ENCODE peak calls at places on chromosomes 4 and X, in four cellular contexts. N is MCF 10A, W is H9, X is heart right ventricle. U is an unnamed sample.

GRCh38 chr4:69860007-69860406 is at the start of gene SULT1E1:
- DNase-seq in N (peak), X (no peak), W (no peak), U (no peak)

GRCh38 chrX:38854305-38854704 is 53.0 kb downstream of the MID1IP1 start:
- DNase-seq in W (no peak), X (no peak), N (no peak), U (no peak)

GRCh38 chr4:186227744-186228513 is 622 bp downstream of the KLKB1 start:
- DNase-seq in N (no peak), X (no peak), W (no peak), U (no peak)

GRCh38 chr4:78047366-78047765 is 9.8 kb upstream of the FRAS1 start:
- DNase-seq in W (no peak), N (no peak), X (no peak), U (no peak)

GRCh38 chr4:3740256-3740655 is 25.9 kb upstream of the ADRA2C start:
- DNase-seq in W (no peak), N (no peak), X (no peak), U (no peak)

GRCh38 chr4:131288441-131288840 is 1860.7 kb upstream of the PCDH10 start:
- DNase-seq in X (no peak), W (no peak), N (no peak), U (no peak)

GRCh38 chr4:42588909-42589308 is 68.0 kb downstream of the ATP8A1 start:
- DNase-seq in W (no peak), N (no peak), X (no peak), U (no peak)

GRCh38 chr4:37667197-37668100 is 18.7 kb downstream of the RELL1 start:
- DNase-seq in N (no peak), X (no peak), W (no peak), U (no peak)

GRCh38 chrX:23373129-23373804 is 38.6 kb downstream of the PTCHD1 start:
- DNase-seq in X (no peak), W (no peak), N (peak), U (no peak)

GRCh38 chrX:136580316-136580715 is 48.3 kb downstream of the VGLL1 start:
- DNase-seq in W (no peak), N (no peak), X (no peak), U (no peak)

GRCh38 chr4:121122661-121123060 is 41.5 kb downstream of the TNIP3 start:
- DNase-seq in N (no peak), X (no peak), W (no peak), U (no peak)

U was measured in lung.